ENCODE peak calls at places on chromosome 5, in six cellular contexts. Q is mesendoderm; I is type B pancreatic cell; R is upper lobe of right lung; D is effector memory CD4-positive, alpha-beta T cell; W is pons. E is an unnamed sample.

GRCh38 chr5:683619-684481 is 9.3 kb downstream of the TPPP start:
- DNase-seq in R (peak), D (no peak), I (peak), W (no peak), Q (no peak), E (no peak)

GRCh38 chr5:41157272-41157671 is 56.1 kb downstream of the C6 start:
- DNase-seq in Q (no peak), R (no peak), W (no peak), I (no peak), D (no peak), E (no peak)

GRCh38 chr5:167723254-167723871 is 568.1 kb upstream of the WWC1 start:
- DNase-seq in Q (peak), D (peak), W (peak), I (peak), R (peak), E (no peak)

GRCh38 chr5:82386576-82386975 is 108.4 kb upstream of the RPS23 start:
- DNase-seq in I (no peak), Q (no peak), W (no peak), D (no peak), R (no peak), E (no peak)

GRCh38 chr5:154086123-154086522 is 47.4 kb downstream of the MFAP3 start:
- DNase-seq in W (no peak), Q (peak), R (no peak), D (no peak), I (no peak), E (no peak)

GRCh38 chr5:40685191-40685590 is 5.5 kb downstream of the PTGER4 start:
- DNase-seq in W (no peak), Q (no peak), R (no peak), D (no peak), I (no peak), E (no peak)

GRCh38 chr5:172076783-172077244 is 70.4 kb upstream of the FBXW11 start:
- DNase-seq in R (no peak), D (no peak), Q (peak), W (no peak), I (no peak), E (no peak)

GRCh38 chr5:123124495-123125171 is 35.6 kb downstream of the PRDM6 start:
- DNase-seq in I (no peak), R (no peak), W (no peak), D (no peak), Q (no peak), E (no peak)

GRCh38 chr5:127186657-127187056 is 103.9 kb upstream of the MEGF10 start:
- DNase-seq in I (no peak), R (no peak), W (no peak), D (no peak), Q (peak), E (no peak)

GRCh38 chr5:138900281-138900965 is 25.3 kb upstream of the LRRTM2 start:
- DNase-seq in R (no peak), W (no peak), I (no peak), Q (no peak), D (no peak), E (no peak)

GRCh38 chr5:9536717-9537116 is 9.2 kb downstream of the SEMA5A start:
- DNase-seq in I (no peak), R (no peak), W (no peak), Q (no peak), D (no peak), E (no peak)

GRCh38 chr5:150485770-150486401 is 22.0 kb upstream of the NDST1 start:
- DNase-seq in I (peak), W (peak), R (peak), Q (peak), D (peak), E (no peak)

GRCh38 chr5:180090098-180090768 is 18.7 kb upstream of the RNF130 start:
- DNase-seq in I (peak), W (peak), Q (peak), D (peak), R (peak), E (no peak)

GRCh38 chr5:134874831-134875655 is 872 bp downstream of the TXNDC15 start:
- DNase-seq in D (no peak), W (peak), Q (peak), I (no peak), R (peak), E (peak)

GRCh38 chr5:172175263-172175719 is 12.7 kb downstream of the STK10 start:
- DNase-seq in W (peak), D (peak), I (no peak), Q (no peak), R (peak), E (no peak)

GRCh38 chr5:35851282-35851681 is 5.4 kb upstream of the IL7R start:
- DNase-seq in I (no peak), R (no peak), W (no peak), D (no peak), Q (peak), E (no peak)

GRCh38 chr5:164578911-164579310 is 1073.5 kb downstream of the MAT2B start:
- DNase-seq in Q (peak), R (no peak), I (no peak), D (no peak), W (no peak), E (no peak)